ENCODE peak calls at places on chromosomes 13 and 19, in six cellular contexts. V is tibial artery, N is cardiac muscle cell, X is colonic mucosa, D is psoas muscle, R is GM06990. L is an unnamed sample.

GRCh38 chr19:6613711-6614110 is 22.8 kb upstream of the CD70 start:
- DNase-seq in N (no peak), V (no peak), R (peak; percentile 73), D (no peak), X (no peak), L (no peak)

GRCh38 chr19:45917421-45918091 is 3.0 kb upstream of the NANOS2 start:
- DNase-seq in N (no peak), X (no peak), V (no peak), R (no peak), D (no peak), L (no peak)

GRCh38 chr13:100588350-100589177 is at the start of gene GGACT:
- DNase-seq in X (peak; percentile 81), V (peak; percentile 38), R (peak; percentile 84), N (peak; percentile 66), D (peak; percentile 77), L (no peak)

GRCh38 chr19:16202320-16203255 is 4.9 kb downstream of the AP1M1 start:
- DNase-seq in V (no peak), N (no peak), D (no peak), R (no peak), X (no peak), L (no peak)

GRCh38 chr19:46392252-46392801 is 21.0 kb downstream of the CCDC8 start:
- DNase-seq in N (no peak), X (no peak), V (no peak), R (no peak), D (no peak), L (no peak)

GRCh38 chr19:55156202-55157063 is 1.1 kb downstream of the TNNI3 start:
- DNase-seq in V (no peak), X (peak; percentile 91), N (peak; percentile 87), R (no peak), D (peak; percentile 57), L (no peak)

GRCh38 chr13:110408286-110408685 is 101.2 kb downstream of the COL4A2 start:
- DNase-seq in V (no peak), X (no peak), D (no peak), N (no peak), R (no peak), L (no peak)

GRCh38 chr19:42594617-42595489 is at the start of gene CEACAM8:
- DNase-seq in R (no peak), V (no peak), X (no peak), N (no peak), D (no peak), L (no peak)

GRCh38 chr13:50631041-50631440 is 212.5 kb downstream of the DLEU7 start:
- DNase-seq in R (no peak), N (no peak), X (no peak), D (no peak), V (no peak), L (no peak)

GRCh38 chr19:42290523-42291436 is 11.2 kb upstream of the PRR19 start:
- DNase-seq in X (no peak), V (no peak), N (peak; percentile 52), R (no peak), D (peak; percentile 27), L (no peak)

GRCh38 chr13:51063909-51064308 is 47.2 kb downstream of the C13orf42 start:
- DNase-seq in R (no peak), D (no peak), N (no peak), V (no peak), X (no peak), L (no peak)

GRCh38 chr13:99741979-99742378 is 229.6 kb downstream of the ZIC5 start:
- DNase-seq in N (no peak), R (no peak), D (no peak), V (no peak), X (peak; percentile 49), L (no peak)

GRCh38 chr19:18193388-18194207 is 580 bp downstream of the MPV17L2 start:
- DNase-seq in D (no peak), V (no peak), R (no peak), X (peak; percentile 44), N (peak; percentile 35), L (no peak)

GRCh38 chr13:111952814-111953213 is 114.1 kb upstream of the SOX1 start:
- DNase-seq in R (no peak), D (no peak), V (no peak), N (no peak), X (no peak), L (no peak)

GRCh38 chr19:33736158-33736557 is 60.5 kb upstream of the KCTD15 start:
- DNase-seq in R (no peak), X (no peak), D (no peak), N (no peak), V (no peak), L (no peak)

GRCh38 chr13:28045861-28046260 is 54.5 kb downstream of the FLT3 start:
- DNase-seq in D (no peak), R (no peak), N (no peak), X (no peak), V (no peak), L (no peak)

GRCh38 chr13:44336934-44337333 is 36.7 kb upstream of the SERP2 start:
- DNase-seq in D (no peak), N (no peak), X (no peak), R (no peak), V (no peak), L (no peak)

GRCh38 chr19:9914001-9914314 is 22.4 kb downstream of the OLFM2 start:
- DNase-seq in N (no peak), V (no peak), D (no peak), X (no peak), R (no peak), L (no peak)

GRCh38 chr13:24142453-24142852 is 18.1 kb upstream of the SPATA13 start:
- DNase-seq in R (no peak), D (no peak), X (no peak), N (no peak), V (no peak), L (no peak)

GRCh38 chr13:112871742-112872141 is 97.3 kb upstream of the MCF2L start:
- DNase-seq in X (no peak), V (no peak), R (no peak), D (no peak), N (no peak), L (no peak)

GRCh38 chr13:93079294-93079693 is 147.3 kb upstream of the GPC6 start:
- DNase-seq in N (no peak), X (no peak), V (no peak), D (no peak), R (no peak), L (no peak)

GRCh38 chr19:42294471-42295137 is 7.3 kb upstream of the PRR19 start:
- DNase-seq in V (no peak), D (peak; percentile 11), N (no peak), R (no peak), X (no peak), L (no peak)

GRCh38 chr13:79522583-79522982 is 41.6 kb downstream of the NDFIP2 start:
- DNase-seq in V (no peak), R (peak; percentile 66), X (no peak), N (no peak), D (no peak), L (no peak)

GRCh38 chr13:24207841-24208240 is 47.3 kb downstream of the SPATA13 start:
- DNase-seq in D (no peak), V (no peak), R (no peak), N (no peak), X (no peak), L (no peak)

GRCh38 chr13:52809310-52809769 is 39.1 kb downstream of the PCDH8 start:
- DNase-seq in N (peak; percentile 76), D (peak; percentile 24), X (peak; percentile 64), V (no peak), R (peak; percentile 50), L (peak; percentile 39)

GRCh38 chr19:18153555-18154134 is 682 bp downstream of the PIK3R2 start:
- DNase-seq in N (no peak), V (no peak), R (no peak), X (no peak), D (peak; percentile 40), L (no peak)

GRCh38 chr19:40348961-40349507 is 539 bp downstream of the PLD3 start:
- DNase-seq in X (no peak), D (no peak), R (no peak), V (no peak), N (no peak), L (no peak)

GRCh38 chr13:20160346-20161274 is at the start of gene GJA3:
- DNase-seq in D (no peak), R (peak; percentile 66), N (peak; percentile 86), V (no peak), X (no peak), L (no peak)

GRCh38 chr19:19619121-19619848 is 798 bp upstream of the PBX4 start:
- DNase-seq in R (no peak), D (no peak), N (no peak), V (no peak), X (no peak), L (no peak)
- H3K4me3 ChIP-seq in R (peak overlapping the region; percentile 52), D (peak overlapping the region; percentile 44), N (peak overlapping the region; percentile 7), V (no peak overlapping the region), X (peak overlapping the region; percentile 50), L (peak overlapping the region; percentile 36)

GRCh38 chr19:29308977-29309520 is 96.1 kb upstream of the UQCRFS1 start:
- DNase-seq in N (no peak), V (no peak), D (no peak), X (no peak), R (no peak), L (no peak)
- H3K27me3 ChIP-seq in N (peaks cover 62% of the 10 kb centered on the region), V (no peaks in the 10 kb centered on the region), D (peaks cover 12% of the 10 kb centered on the region), X (no peaks in the 10 kb centered on the region), R (no peaks in the 10 kb centered on the region), L (peaks cover 8% of the 10 kb centered on the region)

DNA sequence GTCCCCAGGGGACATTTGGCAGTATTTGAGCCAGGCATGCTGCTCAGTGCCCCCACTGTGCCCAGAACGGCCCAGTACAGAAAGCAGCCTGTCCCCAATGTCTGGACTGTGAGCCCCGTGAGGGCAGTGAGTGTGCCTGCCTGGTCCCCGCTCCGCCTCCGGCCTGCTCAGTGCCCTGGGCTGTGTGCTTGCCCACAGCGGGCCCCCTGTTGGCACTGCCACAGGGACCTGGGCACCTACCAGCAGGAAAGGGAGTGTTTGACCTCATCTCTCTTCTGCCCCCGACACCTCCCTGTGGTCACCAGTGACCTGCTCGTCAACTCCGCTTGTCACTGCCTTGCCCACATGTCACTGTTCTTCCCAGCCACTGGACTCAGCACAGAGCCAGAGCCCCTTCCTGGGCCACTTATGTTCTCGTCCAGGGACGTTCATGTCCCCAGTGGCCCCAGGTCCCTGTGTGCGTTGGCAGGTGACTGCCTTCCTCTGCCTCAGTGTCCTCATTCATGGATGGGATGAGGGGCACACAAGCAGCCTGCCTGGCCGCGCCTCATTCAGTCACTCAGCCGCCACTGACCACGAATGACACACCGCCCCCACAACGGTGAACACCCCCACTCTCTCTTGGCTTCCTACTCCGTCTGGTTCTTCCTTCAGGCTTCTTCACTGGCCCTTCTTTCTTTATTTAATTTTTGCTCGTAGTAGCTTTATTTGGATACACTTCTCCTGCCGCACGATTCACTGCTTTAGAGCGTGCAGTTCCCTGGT is 2.8 kb downstream of the FZR1 start:
- DNase-seq in R (no peak), N (no peak), V (no peak), D (no peak), X (no peak), L (no peak)
- H3K36me3 ChIP-seq in R (peaks cover 7% of the 10 kb centered on the region), N (no peaks in the 10 kb centered on the region), V (peaks cover 7% of the 10 kb centered on the region), D (no peaks in the 10 kb centered on the region), X (no peaks in the 10 kb centered on the region), L (no peaks in the 10 kb centered on the region)

DNA sequence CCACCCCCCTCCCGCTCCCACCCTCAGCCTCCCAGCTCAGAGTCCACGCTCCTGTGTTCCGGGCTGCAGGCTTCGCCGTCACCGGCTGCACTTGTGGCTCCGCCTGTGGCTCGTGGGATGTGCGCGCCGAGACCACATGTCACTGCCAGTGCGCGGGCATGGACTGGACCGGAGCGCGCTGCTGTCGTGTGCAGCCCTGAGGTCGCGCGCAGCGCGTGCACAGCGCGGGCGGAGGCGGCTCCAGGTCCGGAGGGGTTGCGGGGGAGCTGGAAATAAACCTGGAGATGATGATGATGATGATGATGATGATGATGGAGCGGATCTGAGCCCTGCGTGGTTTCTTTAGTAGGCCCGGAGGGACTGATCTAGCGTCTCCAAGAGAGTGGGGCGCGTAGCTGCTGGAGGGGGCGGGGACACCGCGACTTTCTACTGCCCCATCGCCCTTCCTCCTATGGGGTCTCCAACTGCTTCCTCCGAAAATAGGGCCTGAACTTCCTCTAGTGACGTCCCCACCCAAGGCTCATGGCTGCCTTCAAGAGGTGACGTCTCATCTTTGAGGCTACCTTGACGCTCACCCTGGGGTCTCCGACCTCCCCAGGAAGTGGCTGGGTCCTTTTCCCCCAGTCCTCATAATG is 1.4 kb downstream of the RETN start:
- DNase-seq in R (no peak), N (peak; percentile 42), X (no peak), D (no peak), V (no peak), L (no peak)
- H3K4me3 ChIP-seq in R (peak overlapping the region; percentile 27), N (peak overlapping the region; percentile 29), X (no peak overlapping the region), D (no peak overlapping the region), V (no peak overlapping the region), L (no peak overlapping the region)